ENCODE peak calls at places on chromosomes 16 and 17, in nine cellular contexts. M is IMR-90; I is uterus; O is tibial artery; Y is CD4-positive, alpha-beta T cell; P is ascending aorta; W is left ventricle myocardium inferior; R is mammary epithelial cell; E is body of pancreas. H is an unnamed sample. For H3K27me3, the result is how much of the 10 kb centered on the place peaks cover.

GRCh38 chr16:84065536-84066132 is 23.0 kb upstream of the SLC38A8 start:
- DNase-seq in M (peak), I (no peak), O (peak), Y (no peak), P (no peak), W (no peak), R (peak), E (peak), H (peak)

GRCh38 chr16:22397459-22397858 is 23.0 kb upstream of the CDR2 start:
- DNase-seq in M (peak), I (no peak), O (no peak), Y (no peak), P (no peak), W (no peak), R (peak), E (no peak), H (no peak)

GRCh38 chr17:39164675-39165143 is 1.3 kb downstream of the ARL5C start:
- DNase-seq in M (peak), I (peak), O (peak), Y (peak), P (peak), W (peak), R (peak), E (peak), H (peak)

GRCh38 chr17:55299890-55300289 is 35.1 kb downstream of the HLF start:
- DNase-seq in M (no peak), I (no peak), O (no peak), Y (no peak), P (no peak), W (no peak), R (no peak), E (no peak), H (no peak)

GRCh38 chr17:1649844-1650409 is at the start of gene RILP:
- DNase-seq in M (no peak), I (peak), O (peak), Y (no peak), P (peak), W (peak), R (peak), E (peak), H (no peak)

GRCh38 chr17:62807812-62808575 is at the start of gene MARCHF10:
- DNase-seq in M (no peak), I (peak), O (no peak), Y (peak), P (no peak), W (no peak), R (no peak), E (peak), H (peak)

GRCh38 chr16:69057400-69058378 is 47.8 kb upstream of the HAS3 start:
- DNase-seq in M (peak), I (peak), O (no peak), Y (no peak), P (no peak), W (no peak), R (peak), E (peak), H (no peak)

GRCh38 chr17:38719943-38720641 is 10.0 kb upstream of the CISD3 start:
- DNase-seq in M (no peak), I (no peak), O (no peak), Y (no peak), P (no peak), W (no peak), R (no peak), E (no peak), H (no peak)

GRCh38 chr17:78779848-78780247 is 2.2 kb downstream of the CYTH1 start:
- DNase-seq in M (no peak), I (no peak), O (no peak), Y (peak), P (no peak), W (no peak), R (peak), E (peak), H (no peak)

GRCh38 chr16:13099822-13100221 is 198.4 kb downstream of the SHISA9 start:
- DNase-seq in M (no peak), I (no peak), O (no peak), Y (no peak), P (no peak), W (no peak), R (no peak), E (no peak), H (no peak)

GRCh38 chr17:49156256-49156655 is 23.7 kb downstream of the B4GALNT2 start:
- DNase-seq in M (no peak), I (no peak), O (no peak), Y (no peak), P (no peak), W (no peak), R (no peak), E (no peak), H (no peak)
- H3K27me3 ChIP-seq in M (under half), I (under half), O (under half), Y (under half), P (under half), W (half or more), R (under half), E (under half), H (under half)

GRCh38 chr17:6082335-6082734 is 12.2 kb downstream of the WSCD1 start:
- DNase-seq in M (no peak), I (no peak), O (no peak), Y (no peak), P (no peak), W (no peak), R (no peak), E (no peak), H (no peak)

GRCh38 chr17:6084226-6085161 is 14.3 kb downstream of the WSCD1 start:
- DNase-seq in M (no peak), I (no peak), O (no peak), Y (no peak), P (no peak), W (no peak), R (no peak), E (no peak), H (peak)

GRCh38 chr17:6088141-6088540 is 18.0 kb downstream of the WSCD1 start:
- DNase-seq in M (no peak), I (no peak), O (no peak), Y (no peak), P (no peak), W (no peak), R (no peak), E (no peak), H (no peak)

GRCh38 chr17:6086603-6087400 is 16.6 kb downstream of the WSCD1 start:
- DNase-seq in M (no peak), I (no peak), O (no peak), Y (no peak), P (no peak), W (no peak), R (no peak), E (no peak), H (no peak)

DNA sequence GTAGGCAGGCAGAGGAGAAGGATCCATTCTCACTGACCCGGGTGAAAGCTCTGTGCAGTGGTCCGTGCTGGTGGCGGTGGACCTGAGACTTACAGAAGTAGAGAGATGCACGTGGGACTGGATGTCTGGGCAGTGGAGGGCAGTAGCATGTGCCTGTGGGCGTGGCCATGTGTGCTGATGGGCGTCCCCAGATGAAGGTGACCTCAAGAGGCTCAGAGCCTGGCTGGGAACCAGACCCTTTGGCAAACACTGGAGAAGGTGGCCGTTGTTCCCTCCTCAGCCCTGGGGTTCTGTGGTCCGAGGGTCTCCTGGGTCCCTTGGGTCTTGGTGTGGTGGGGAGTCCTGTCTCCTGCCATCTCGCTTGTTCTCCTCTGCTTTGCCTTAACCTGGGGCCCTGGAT is 15.6 kb downstream of the WSCD1 start:
- DNase-seq in M (no peak), I (no peak), O (no peak), Y (no peak), P (no peak), W (no peak), R (no peak), E (no peak), H (no peak)
- TF ChIP-seq CTCF in M (no peak), I (no peak), O (no peak), Y (no peak), P (no peak), W (no peak), R (no peak), E (no peak), H (no peak)

GRCh38 chr17:76735586-76736348 is 1.4 kb downstream of the SRSF2 start:
- DNase-seq in M (no peak), I (no peak), O (no peak), Y (no peak), P (no peak), W (no peak), R (no peak), E (no peak), H (no peak)

GRCh38 chr17:76734080-76734840 is 2.9 kb downstream of the SRSF2 start:
- DNase-seq in M (peak), I (no peak), O (no peak), Y (no peak), P (no peak), W (no peak), R (no peak), E (peak), H (no peak)

GRCh38 chr17:76732734-76733617 is 4.2 kb downstream of the SRSF2 start:
- DNase-seq in M (no peak), I (no peak), O (peak), Y (no peak), P (no peak), W (no peak), R (no peak), E (no peak), H (no peak)

GRCh38 chr17:76735006-76735405 is 2.1 kb downstream of the SRSF2 start:
- DNase-seq in M (peak), I (no peak), O (no peak), Y (no peak), P (no peak), W (no peak), R (peak), E (no peak), H (no peak)

GRCh38 chr17:76733618-76733957 is 3.5 kb downstream of the SRSF2 start:
- DNase-seq in M (no peak), I (no peak), O (no peak), Y (no peak), P (no peak), W (no peak), R (no peak), E (no peak), H (no peak)
- H3K27ac ChIP-seq in M (no peak), I (no peak), O (peak), Y (no peak), P (no peak), W (peak), R (no peak), E (no peak), H (peak)

GRCh38 chr17:50561796-50562195 is 1.3 kb downstream of the CACNA1G start:
- DNase-seq in M (no peak), I (no peak), O (no peak), Y (no peak), P (no peak), W (no peak), R (no peak), E (no peak), H (no peak)

GRCh38 chr17:50565559-50566350 is 5.2 kb downstream of the CACNA1G start:
- DNase-seq in M (peak), I (no peak), O (no peak), Y (no peak), P (no peak), W (no peak), R (no peak), E (no peak), H (peak)

GRCh38 chr17:50563095-50563511 is 2.6 kb downstream of the CACNA1G start:
- DNase-seq in M (no peak), I (no peak), O (no peak), Y (no peak), P (no peak), W (no peak), R (no peak), E (no peak), H (no peak)

GRCh38 chr17:50562266-50563094 is 2.0 kb downstream of the CACNA1G start:
- DNase-seq in M (no peak), I (no peak), O (no peak), Y (no peak), P (no peak), W (no peak), R (no peak), E (no peak), H (no peak)

DNA sequence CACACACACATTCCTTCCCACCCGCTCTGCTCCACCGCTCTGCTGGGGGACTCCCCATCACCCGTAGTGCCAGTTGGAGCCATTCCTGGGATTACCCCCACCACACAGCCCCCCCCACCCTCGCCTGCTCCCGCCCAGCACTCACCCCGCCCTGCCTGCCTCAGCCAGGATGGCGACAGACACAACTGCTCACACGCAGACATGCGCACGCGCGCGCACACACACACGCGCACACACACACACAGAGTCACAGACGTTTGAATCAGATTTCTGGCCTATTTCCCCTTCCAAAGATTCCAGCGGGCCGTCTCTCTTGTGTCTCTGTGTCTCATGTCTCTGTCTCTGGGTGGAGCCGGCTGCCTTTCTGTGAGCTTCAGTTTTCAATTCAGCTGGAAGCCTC is 4.4 kb downstream of the CACNA1G start:
- DNase-seq in M (peak), I (peak), O (peak), Y (no peak), P (peak), W (peak), R (peak), E (peak), H (peak)
- H3K27me3 ChIP-seq in M (half or more), I (under half), O (under half), Y (half or more), P (under half), W (half or more), R (under half), E (under half), H (under half)